ENCODE peak calls at places on chromosomes 16 and 17, in four cellular contexts. T is HL-60, B is RWPE1, Y is BE2C. A is an unnamed sample.

GRCh38 chr16:526181-527014 is 1.1 kb upstream of the CAPN15 start:
- DNase-seq in B (no peak), T (peak; percentile 20), Y (peak; percentile 75), A (peak; percentile 61)

GRCh38 chr17:145671-146541 is 8.5 kb downstream of the SCGB1C2 start:
- DNase-seq in B (no peak), T (no peak), Y (no peak), A (no peak)

GRCh38 chr17:50835563-50836231 is at the start of gene WFIKKN2:
- DNase-seq in B (no peak), T (no peak), Y (no peak), A (no peak)

GRCh38 chr16:15559176-15559575 is 83.8 kb downstream of the MARF1 start:
- DNase-seq in Y (no peak), B (no peak), T (no peak), A (no peak)

GRCh38 chr16:89052824-89053724 is 40.6 kb upstream of the ACSF3 start:
- DNase-seq in T (peak; percentile 33), Y (no peak), B (peak; percentile 66), A (peak; percentile 6)

GRCh38 chr17:27381007-27381501 is 75.2 kb upstream of the KSR1 start:
- DNase-seq in B (peak; percentile 33), Y (peak; percentile 84), T (peak; percentile 75), A (peak; percentile 16)

GRCh38 chr17:57782051-57782490 is 37.0 kb upstream of the CCDC182 start:
- DNase-seq in B (no peak), T (peak; percentile 52), Y (peak; percentile 93), A (no peak)

GRCh38 chr16:4093495-4094137 is 22.6 kb downstream of the ADCY9 start:
- DNase-seq in T (no peak), Y (no peak), B (no peak), A (peak; percentile 75)

GRCh38 chr17:37200497-37200896 is 175.3 kb upstream of the C17orf78 start:
- DNase-seq in Y (no peak), T (no peak), B (no peak), A (no peak)

GRCh38 chr17:40485851-40486512 is 15.4 kb downstream of the TNS4 start:
- DNase-seq in Y (no peak), B (peak; percentile 84), T (no peak), A (peak; percentile 99)

GRCh38 chr16:54931041-54931756 is 534 bp downstream of the IRX5 start:
- DNase-seq in Y (peak; percentile 64), B (no peak), T (peak; percentile 55), A (peak; percentile 42)

GRCh38 chr16:68083861-68084503 is 1.2 kb upstream of the NFATC3 start:
- DNase-seq in T (no peak), B (no peak), Y (no peak), A (no peak)

GRCh38 chr16:58628845-58629680 is 563 bp downstream of the CNOT1 start:
- DNase-seq in B (no peak), Y (peak; percentile 32), T (peak; percentile 71), A (peak; percentile 10)

GRCh38 chr16:951660-952301 is 19.0 kb downstream of the LMF1 start:
- DNase-seq in T (no peak), Y (no peak), B (no peak), A (no peak)

GRCh38 chr17:79800325-79801155 is 3.7 kb upstream of the CBX8 start:
- DNase-seq in Y (peak; percentile 52), B (no peak), T (peak; percentile 36), A (peak; percentile 45)

GRCh38 chr17:83182620-83183063 is 103.2 kb downstream of the METRNL start:
- DNase-seq in T (no peak), B (no peak), Y (peak; percentile 8), A (no peak)

GRCh38 chr16:89009343-89010209 is 32.6 kb upstream of the CBFA2T3 start:
- DNase-seq in B (no peak), Y (peak; percentile 3), T (no peak), A (peak; percentile 21)

GRCh38 chr16:88634994-88635670 is 3.2 kb upstream of the IL17C start:
- DNase-seq in T (no peak), Y (no peak), B (no peak), A (no peak)

GRCh38 chr17:77526259-77526711 is 385.5 kb downstream of the SEC14L1 start:
- DNase-seq in T (no peak), Y (no peak), B (no peak), A (no peak)
- TF ChIP-seq CTCF in T (no peak), Y (no peak), B (no peak), A (no peak)

GRCh38 chr17:62916684-62917571 is 49.1 kb upstream of the TANC2 start:
- DNase-seq in Y (no peak), B (no peak), T (no peak), A (peak; percentile 83)
- TF ChIP-seq CTCF in Y (no peak), B (no peak), T (no peak), A (no peak)

GRCh38 chr16:31129568-31130335 is 5.8 kb downstream of the PRSS8 start:
- DNase-seq in Y (no peak), B (no peak), T (peak; percentile 57), A (peak; percentile 37)
- TF ChIP-seq CTCF in Y (no peak), B (no peak), T (no peak), A (peak; percentile 2)

GRCh38 chr16:56647641-56648431 is 3.9 kb upstream of the MT1B start:
- DNase-seq in B (no peak), T (no peak), Y (no peak), A (no peak)
- TF ChIP-seq CTCF in B (no peak), T (no peak), Y (no peak), A (no peak)

GRCh38 chr16:51146256-51146924 is 4.7 kb downstream of the SALL1 start:
- DNase-seq in Y (no peak), B (no peak), T (no peak), A (peak; percentile 71)
- TF ChIP-seq CTCF in Y (no peak), B (no peak), T (no peak), A (peak; percentile 59)

GRCh38 chr17:8222380-8222629 is 11.9 kb upstream of the AURKB start:
- DNase-seq in T (no peak), B (no peak), Y (no peak), A (no peak)

GRCh38 chr17:8222630-8223355 is 12.4 kb upstream of the AURKB start:
- DNase-seq in T (peak; percentile 88), B (peak; percentile 83), Y (peak; percentile 85), A (peak; percentile 97)

GRCh38 chr17:8221663-8222379 is 11.4 kb upstream of the AURKB start:
- DNase-seq in Y (peak; percentile 71), B (peak; percentile 81), T (peak; percentile 67), A (peak; percentile 95)

GRCh38 chr17:8224891-8225812 is 14.8 kb upstream of the AURKB start:
- DNase-seq in T (no peak), B (no peak), Y (no peak), A (no peak)

DNA sequence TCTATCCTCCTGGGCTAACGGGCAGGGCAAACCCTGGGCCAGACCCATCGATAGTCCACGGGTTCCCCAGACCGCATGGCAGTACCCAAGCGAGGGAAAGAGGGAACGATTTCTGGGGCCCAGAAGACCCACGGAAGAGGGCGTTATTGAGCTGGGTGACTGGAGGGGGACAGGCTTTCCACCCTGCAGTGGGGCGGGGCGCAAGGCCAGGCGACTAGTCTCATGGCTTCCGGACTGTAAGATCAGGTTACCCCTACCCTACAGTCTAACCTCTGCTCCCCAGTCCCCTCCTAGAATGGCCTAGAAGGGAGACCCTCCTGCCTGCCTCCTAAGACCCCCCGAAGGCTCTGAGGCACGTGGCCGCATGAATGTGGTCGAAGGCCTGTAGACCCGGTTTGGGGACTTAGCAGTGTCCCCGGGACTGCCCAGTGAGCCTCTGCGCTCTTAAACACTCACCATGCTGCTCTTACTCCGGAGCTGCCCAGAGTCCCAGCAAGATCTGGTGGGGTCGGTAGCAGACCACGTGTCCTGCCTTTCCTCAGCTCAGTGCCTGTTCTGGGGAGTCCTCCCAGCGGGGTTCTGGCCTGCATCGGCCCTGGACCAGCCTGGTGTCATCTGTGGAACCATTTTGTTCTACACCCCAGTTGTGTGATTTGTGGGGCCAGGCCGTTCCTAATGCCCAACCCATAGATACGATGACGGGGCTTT is 13.1 kb upstream of the AURKB start:
- DNase-seq in Y (peak; percentile 38), B (peak; percentile 15), T (peak; percentile 69), A (no peak)
- TF ChIP-seq CTCF in Y (no peak), B (no peak), T (no peak), A (no peak)

GRCh38 chr16:75695708-75696107 is 5.6 kb downstream of the DUXB start:
- DNase-seq in T (no peak), B (no peak), Y (no peak), A (peak; percentile 7)
- TF ChIP-seq CTCF in T (no peak), B (no peak), Y (peak; percentile 46), A (peak; percentile 17)

A was measured in fibroblast of the aortic adventitia.